ENCODE peak calls at places on chromosomes 6 and 20, in seven cellular contexts. N, T, S, R, L, A and E are unnamed samples.

GRCh38 chr20:16538779-16539178 is 34.5 kb downstream of the KIF16B start:
- DNase-seq in L (no peak), S (no peak), N (no peak), T (no peak), R (no peak), A (no peak), E (no peak)

GRCh38 chr6:36701401-36701991 is 3.9 kb downstream of the RAB44 start:
- DNase-seq in A (no peak), S (no peak), L (no peak), T (peak; percentile 17), N (no peak), R (no peak), E (no peak)

GRCh38 chr20:58716476-58717277 is 24.1 kb downstream of the NPEPL1 start:
- DNase-seq in A (no peak), L (peak; percentile 11), T (peak; percentile 43), N (no peak), S (peak; percentile 12), R (no peak), E (no peak)

GRCh38 chr6:42694586-42694985 is 27.8 kb downstream of the PRPH2 start:
- DNase-seq in T (no peak), S (no peak), A (no peak), R (no peak), L (no peak), N (peak; percentile 49), E (no peak)

GRCh38 chr20:34567885-34568865 is 9.7 kb downstream of the MAP1LC3A start:
- DNase-seq in T (no peak), A (no peak), R (no peak), S (no peak), N (no peak), L (no peak), E (no peak)

GRCh38 chr6:114049367-114049966 is 78.5 kb upstream of the HDAC2 start:
- DNase-seq in N (no peak), S (peak; percentile 32), L (no peak), T (no peak), A (no peak), R (no peak), E (no peak)

GRCh38 chr6:110034637-110035096 is 56.6 kb downstream of the GPR6 start:
- DNase-seq in L (no peak), T (no peak), S (no peak), R (no peak), N (no peak), A (no peak), E (no peak)

GRCh38 chr6:56843476-56844349 is 111.2 kb upstream of the BEND6 start:
- DNase-seq in A (peak; percentile 46), S (peak; percentile 62), T (peak; percentile 91), N (peak; percentile 67), L (peak; percentile 79), R (peak; percentile 81), E (peak; percentile 19)

GRCh38 chr20:20358801-20359200 is 9.1 kb upstream of the INSM1 start:
- DNase-seq in N (no peak), A (no peak), S (no peak), R (no peak), L (no peak), T (no peak), E (no peak)

GRCh38 chr6:90268178-90268577 is 28.5 kb downstream of the BACH2 start:
- DNase-seq in S (no peak), R (no peak), L (no peak), A (no peak), T (no peak), N (no peak), E (no peak)

GRCh38 chr6:15948930-15949900 is 179.7 kb upstream of the MYLIP start:
- DNase-seq in R (peak; percentile 59), T (no peak), S (peak; percentile 80), N (peak; percentile 2), A (no peak), L (no peak), E (no peak)

GRCh38 chr6:168181776-168182765 is 103.1 kb upstream of the FRMD1 start:
- DNase-seq in S (peak; percentile 12), N (no peak), T (no peak), R (peak; percentile 43), A (no peak), L (no peak), E (no peak)

GRCh38 chr6:131532476-131533108 is 40.4 kb upstream of the ARG1 start:
- DNase-seq in A (no peak), N (no peak), S (no peak), R (no peak), T (no peak), L (no peak), E (no peak)

GRCh38 chr6:151018035-151018434 is 152.5 kb downstream of the MTHFD1L start:
- DNase-seq in L (no peak), S (no peak), N (no peak), R (no peak), T (no peak), A (no peak), E (no peak)

GRCh38 chr6:31113861-31114539 is 600 bp upstream of the PSORS1C1 start:
- DNase-seq in S (no peak), T (no peak), R (no peak), L (no peak), A (no peak), N (no peak), E (no peak)

GRCh38 chr20:25248501-25249172 is 752 bp downstream of the PYGB start:
- DNase-seq in R (no peak), T (peak; percentile 75), L (peak; percentile 39), N (no peak), S (peak; percentile 46), A (no peak), E (no peak)

GRCh38 chr20:47115694-47116093 is 221.1 kb downstream of the EYA2 start:
- DNase-seq in R (no peak), N (no peak), T (no peak), A (no peak), S (no peak), L (no peak), E (no peak)

GRCh38 chr6:63576147-63576772 is 4.0 kb downstream of the LOC128125822 start:
- DNase-seq in R (no peak), L (no peak), S (no peak), N (no peak), A (no peak), T (no peak), E (no peak)

GRCh38 chr6:2971420-2972218 is at the start of gene SERPINB6:
- DNase-seq in N (peak; percentile 59), S (peak; percentile 89), A (peak; percentile 27), R (peak; percentile 89), T (peak; percentile 84), L (peak; percentile 89), E (peak; percentile 35)

GRCh38 chr6:2970753-2971419 is 481 bp downstream of the SERPINB6 start:
- DNase-seq in S (peak; percentile 68), A (peak; percentile 30), T (peak; percentile 84), R (peak; percentile 91), N (peak; percentile 30), L (peak; percentile 84), E (peak; percentile 53)

GRCh38 chr6:2976571-2977085 is 5.3 kb upstream of the SERPINB6 start:
- DNase-seq in S (peak; percentile 9), R (no peak), L (no peak), A (no peak), T (no peak), N (peak; percentile 56), E (no peak)

GRCh38 chr6:2976060-2976459 is 4.7 kb upstream of the SERPINB6 start:
- DNase-seq in N (no peak), A (no peak), L (no peak), T (no peak), S (no peak), R (no peak), E (no peak)

GRCh38 chr6:2973656-2974055 is 2.3 kb upstream of the SERPINB6 start:
- DNase-seq in S (peak; percentile 17), R (no peak), A (no peak), N (no peak), L (no peak), T (no peak), E (no peak)
- H3K27ac ChIP-seq in S (no peak overlapping the region), R (no peak overlapping the region), A (no peak overlapping the region), N (no peak overlapping the region), L (no peak overlapping the region), T (no peak overlapping the region), E (no peak overlapping the region)

GRCh38 chr6:1473598-1473997 is 84.2 kb downstream of the FOXF2 start:
- DNase-seq in A (no peak), R (no peak), T (no peak), S (no peak), L (no peak), N (no peak), E (no peak)

GRCh38 chr6:1472643-1473042 is 83.3 kb downstream of the FOXF2 start:
- DNase-seq in L (no peak), N (no peak), R (no peak), A (no peak), S (no peak), T (no peak), E (no peak)

GRCh38 chr6:1475169-1475568 is 85.8 kb downstream of the FOXF2 start:
- DNase-seq in N (no peak), R (no peak), S (no peak), A (no peak), L (no peak), T (no peak), E (no peak)

GRCh38 chr6:1473166-1473565 is 83.8 kb downstream of the FOXF2 start:
- DNase-seq in A (no peak), S (no peak), T (no peak), R (no peak), L (no peak), N (no peak), E (no peak)

GRCh38 chr6:1474205-1474604 is 84.8 kb downstream of the FOXF2 start:
- DNase-seq in A (no peak), T (no peak), N (no peak), L (no peak), S (no peak), R (no peak), E (no peak)
- TF ChIP-seq CTCF in A (no peak), T (no peak), N (peak; percentile 38), L (no peak), S (no peak), R (no peak), E (no peak)

GRCh38 chr6:162336359-162336758 is 391.2 kb downstream of the PRKN start:
- DNase-seq in S (no peak), T (no peak), A (no peak), R (no peak), N (no peak), L (no peak), E (no peak)
- H3K27ac ChIP-seq in S (no peak overlapping the region), T (no peak overlapping the region), A (no peak overlapping the region), R (no peak overlapping the region), N (no peak overlapping the region), L (no peak overlapping the region), E (no peak overlapping the region)

DNA sequence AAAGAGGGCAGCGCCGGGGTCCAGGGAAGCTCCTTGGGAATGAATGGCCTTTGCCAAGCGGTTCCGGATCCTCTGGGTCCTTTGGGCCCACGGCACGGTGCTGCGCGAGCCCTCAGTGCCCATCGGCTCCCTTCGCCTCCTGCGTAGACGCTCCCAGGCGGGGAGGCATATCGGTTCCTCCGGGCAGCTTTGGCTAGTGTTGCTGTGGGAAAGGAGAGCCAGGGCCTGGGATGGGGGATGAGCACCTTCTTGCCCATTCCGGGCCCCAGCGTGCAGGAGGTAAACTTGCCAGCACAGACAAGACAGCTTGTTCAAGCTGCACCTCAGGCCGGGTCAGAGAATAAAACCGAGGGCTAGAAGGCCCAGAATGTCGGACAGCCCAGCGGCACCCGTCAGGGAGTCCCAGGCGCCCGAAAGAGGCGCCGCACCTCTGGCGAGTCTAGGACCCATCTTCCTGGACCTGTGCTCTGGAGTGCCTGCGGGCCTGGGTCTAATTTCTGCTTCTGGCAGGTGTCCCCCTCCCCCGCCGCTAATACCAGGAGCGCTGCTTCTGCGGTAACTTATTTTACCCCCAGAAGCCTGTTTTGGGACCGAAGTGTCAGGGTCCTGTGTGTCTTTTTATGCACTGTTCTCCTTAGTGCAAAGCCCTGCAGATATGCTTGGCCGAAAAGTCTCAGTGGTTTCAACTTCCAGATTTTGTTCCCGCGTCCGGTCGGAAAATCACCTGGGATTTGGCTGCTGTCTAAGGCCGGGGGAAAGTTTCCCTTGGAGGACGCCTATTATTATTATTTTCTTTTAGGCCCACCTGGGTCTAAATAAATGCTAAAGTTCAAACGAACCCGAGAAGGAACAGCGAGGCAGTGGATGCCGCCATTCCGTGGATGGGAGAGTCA is 1.7 kb upstream of the TFAP2C start:
- DNase-seq in T (no peak), R (no peak), A (no peak), S (no peak), N (no peak), L (no peak), E (no peak)
- TF ChIP-seq CTCF in T (no peak), R (no peak), A (no peak), S (no peak), N (no peak), L (no peak), E (no peak)